ENCODE peak calls at places on chromosomes 5 and 9, in six cellular contexts. Z is H9, Y is H1, H is IMR-90, J is neuronal stem cell, E is mesenchymal stem cell. P is an unnamed sample.

GRCh38 chr5:3107118-3107517 is 355.6 kb upstream of the IRX2 start:
- DNase-seq in J (no peak), H (no peak), Y (no peak), E (no peak), Z (peak), P (no peak)

GRCh38 chr5:94402096-94402495 is 216.3 kb downstream of the KIAA0825 start:
- DNase-seq in J (no peak), Z (no peak), H (peak), Y (no peak), E (no peak), P (no peak)

GRCh38 chr9:134783699-134784039 is 96.9 kb upstream of the FCN2 start:
- DNase-seq in E (no peak), H (no peak), Z (no peak), Y (no peak), J (no peak), P (no peak)

GRCh38 chr5:72284674-72285424 is 35.2 kb downstream of the MRPS27 start:
- DNase-seq in Z (no peak), H (no peak), Y (no peak), E (no peak), J (no peak), P (no peak)

GRCh38 chr5:69415584-69415958 is 655 bp downstream of the MARVELD2 start:
- DNase-seq in E (no peak), Y (no peak), Z (peak), J (peak), H (no peak), P (peak)

GRCh38 chr5:147175516-147176097 is 59.2 kb upstream of the STK32A start:
- DNase-seq in Y (no peak), Z (no peak), H (no peak), E (no peak), J (no peak), P (no peak)

GRCh38 chr5:103472820-103473219 is 89.8 kb downstream of the NUDT12 start:
- DNase-seq in H (peak), E (peak), Z (no peak), J (no peak), Y (no peak), P (no peak)

GRCh38 chr5:81525690-81526089 is 131.8 kb upstream of the ACOT12 start:
- DNase-seq in H (peak), E (peak), J (no peak), Y (no peak), Z (no peak), P (no peak)

GRCh38 chr9:87189006-87189405 is 241.7 kb upstream of the GAS1 start:
- DNase-seq in E (peak), H (peak), J (no peak), Y (no peak), Z (no peak), P (no peak)

GRCh38 chr5:9512452-9512851 is 33.4 kb downstream of the SEMA5A start:
- DNase-seq in H (peak), E (no peak), Y (no peak), J (no peak), Z (no peak), P (no peak)

GRCh38 chr5:132628814-132629213 is 29.2 kb upstream of the IL13 start:
- DNase-seq in Y (no peak), J (no peak), Z (no peak), E (no peak), H (no peak), P (no peak)

GRCh38 chr5:14445581-14446290 is 135.9 kb upstream of the OTULINL start:
- DNase-seq in H (no peak), J (peak), Z (peak), E (peak), Y (no peak), P (no peak)

GRCh38 chr9:16870606-16871357 is at the start of gene BNC2:
- DNase-seq in E (peak), J (peak), Y (peak), H (peak), Z (peak), P (no peak)

GRCh38 chr5:81450940-81451339 is 57.0 kb upstream of the ACOT12 start:
- DNase-seq in H (peak), J (no peak), E (no peak), Z (no peak), Y (no peak), P (no peak)

GRCh38 chr5:89300426-89300970 is 417.5 kb upstream of the MEF2C start:
- DNase-seq in J (no peak), E (no peak), Z (no peak), H (peak), Y (no peak), P (no peak)

GRCh38 chr5:26889810-26890209 is 148.6 kb downstream of the CDH9 start:
- DNase-seq in H (no peak), Z (no peak), J (no peak), E (no peak), Y (no peak), P (no peak)

GRCh38 chr9:19049872-19050636 is 827 bp downstream of the RRAGA start:
- DNase-seq in J (no peak), H (peak), Y (no peak), E (peak), Z (no peak), P (peak)

GRCh38 chr5:157870837-157871834 is 12.2 kb upstream of the CLINT1 start:
- DNase-seq in Z (no peak), J (no peak), Y (no peak), E (peak), H (peak), P (peak)

GRCh38 chr5:2203774-2204173 is 321.0 kb upstream of the IRX4 start:
- DNase-seq in E (no peak), Z (no peak), J (no peak), H (no peak), Y (no peak), P (no peak)

GRCh38 chr5:130773813-130774212 is 391.2 kb downstream of the HINT1 start:
- DNase-seq in Z (no peak), Y (no peak), J (no peak), E (no peak), H (no peak), P (peak)

GRCh38 chr9:133427658-133428348 is 5.6 kb downstream of the ADAMTS13 start:
- DNase-seq in H (no peak), Y (no peak), J (no peak), E (no peak), Z (no peak), P (no peak)

GRCh38 chr5:177404641-177405134 is 4.2 kb upstream of the PFN3 start:
- DNase-seq in H (no peak), E (no peak), J (no peak), Z (no peak), Y (no peak), P (no peak)

GRCh38 chr5:1502046-1502736 is 21.6 kb downstream of the LPCAT1 start:
- DNase-seq in H (no peak), E (no peak), Y (no peak), J (no peak), Z (no peak), P (peak)

GRCh38 chr9:18502546-18502945 is 28.6 kb downstream of the ADAMTSL1 start:
- DNase-seq in H (no peak), Z (no peak), E (no peak), Y (no peak), J (no peak), P (no peak)

GRCh38 chr9:90038778-90039177 is 434.0 kb downstream of the GADD45G start:
- DNase-seq in Z (no peak), E (no peak), H (no peak), J (peak), Y (peak), P (no peak)

GRCh38 chr5:65213921-65214525 is 267.7 kb downstream of the ADAMTS6 start:
- DNase-seq in Y (no peak), H (peak), J (no peak), Z (peak), E (peak), P (peak)

GRCh38 chr5:135009736-135010501 is 24.1 kb downstream of the PITX1 start:
- DNase-seq in Y (no peak), H (no peak), E (no peak), Z (no peak), J (no peak), P (no peak)

GRCh38 chr9:83066771-83067170 is 3.8 kb upstream of the RASEF start:
- DNase-seq in Z (no peak), H (peak), Y (no peak), J (no peak), E (peak), P (no peak)

GRCh38 chr9:74499770-74500583 is 2.8 kb downstream of the RORB start:
- DNase-seq in Y (peak), Z (peak), J (peak), E (no peak), H (no peak), P (no peak)

GRCh38 chr9:33132249-33132772 is 34.8 kb downstream of the B4GALT1 start:
- DNase-seq in Y (no peak), E (peak), Z (no peak), H (peak), J (no peak), P (no peak)

GRCh38 chr9:126235350-126235740 is 91.3 kb upstream of the MVB12B start:
- DNase-seq in E (no peak), Z (no peak), Y (no peak), H (no peak), J (no peak), P (no peak)
- H4K91ac ChIP-seq in E (no peak), Z (no peak), Y (no peak), H (no peak), J (no peak), P (no peak)

GRCh38 chr9:35350212-35350611 is 139.7 kb upstream of the RUSC2 start:
- DNase-seq in E (no peak), Y (no peak), H (no peak), Z (no peak), J (no peak), P (no peak)

GRCh38 chr9:35350827-35351549 is 138.9 kb upstream of the RUSC2 start:
- DNase-seq in Z (no peak), J (no peak), H (peak), E (peak), Y (no peak), P (no peak)

GRCh38 chr9:35353731-35354365 is 136.1 kb upstream of the RUSC2 start:
- DNase-seq in E (no peak), Z (no peak), Y (no peak), J (no peak), H (peak), P (peak)

GRCh38 chr9:35349287-35349990 is 140.5 kb upstream of the RUSC2 start:
- DNase-seq in J (no peak), E (no peak), Z (no peak), Y (no peak), H (peak), P (no peak)

DNA sequence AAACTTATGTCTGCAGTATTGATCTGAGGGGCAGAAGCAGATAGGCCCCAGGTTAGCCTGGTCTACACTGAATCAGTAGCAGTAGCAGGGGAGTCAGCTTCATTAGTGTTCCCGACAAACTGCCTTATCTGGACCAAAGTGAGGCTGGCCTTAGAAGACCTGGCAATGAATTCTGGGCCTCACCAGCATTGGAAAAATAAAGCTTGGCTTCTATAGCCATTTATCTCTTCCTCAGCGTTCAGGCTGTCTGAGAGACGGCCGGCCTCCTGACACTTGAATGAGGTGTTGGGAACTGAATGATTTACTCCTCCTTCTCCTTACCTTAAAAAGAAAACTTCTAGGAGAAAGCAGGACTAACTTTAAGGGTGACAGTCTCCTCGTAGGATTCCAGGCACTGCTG is 141.8 kb upstream of the RUSC2 start:
- DNase-seq in Z (no peak), H (no peak), J (no peak), Y (no peak), E (no peak), P (no peak)
- H4K91ac ChIP-seq in Z (no peak), H (peak), J (no peak), Y (no peak), E (no peak), P (no peak)

GRCh38 chr5:27978322-27978721 is 939.9 kb upstream of the CDH9 start:
- DNase-seq in H (no peak), Y (no peak), Z (no peak), J (no peak), E (no peak), P (no peak)
- H4K91ac ChIP-seq in H (no peak), Y (no peak), Z (no peak), J (no peak), E (no peak), P (no peak)

GRCh38 chr9:79896390-79896789 is 324.6 kb downstream of the TLE4 start:
- DNase-seq in E (peak), Y (no peak), Z (no peak), J (no peak), H (peak), P (no peak)
- H4K91ac ChIP-seq in E (no peak), Y (no peak), Z (no peak), J (no peak), H (no peak), P (no peak)

GRCh38 chr9:97318433-97318832 is 11.0 kb downstream of the CCDC180 start:
- DNase-seq in H (no peak), E (no peak), Z (no peak), J (no peak), Y (no peak), P (no peak)
- H4K91ac ChIP-seq in H (no peak), E (no peak), Z (no peak), J (no peak), Y (no peak), P (no peak)

DNA sequence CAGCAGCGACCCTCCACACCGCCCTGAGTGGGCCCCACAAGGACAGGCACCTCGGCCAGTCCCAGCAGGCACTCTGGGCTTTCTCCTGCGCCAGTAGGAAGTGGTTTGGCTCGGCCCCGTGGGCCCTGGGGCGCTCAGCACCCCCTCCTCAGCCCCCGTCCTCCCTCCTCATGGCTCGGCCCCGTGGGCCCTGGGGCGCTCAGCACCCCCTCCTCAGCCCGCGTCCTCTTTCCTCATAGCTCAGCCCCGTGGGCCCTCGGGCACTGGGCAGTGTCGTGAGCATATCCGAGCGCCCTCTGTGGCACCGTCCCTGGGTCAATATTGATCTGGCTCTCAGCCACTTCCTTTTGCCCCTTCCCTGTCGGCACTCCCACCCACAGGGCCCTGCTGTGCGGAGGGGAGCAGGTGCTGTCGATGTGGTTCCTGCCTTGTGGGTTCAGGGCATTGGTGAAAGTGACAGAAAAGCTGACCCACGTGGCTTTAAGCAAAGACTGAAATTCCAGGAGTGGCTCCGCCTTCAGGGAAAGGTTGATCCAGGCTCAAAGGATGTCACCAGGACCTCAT is 5.5 kb upstream of the SCGB3A1 start:
- DNase-seq in E (no peak), H (no peak), Y (peak), J (no peak), Z (no peak), P (no peak)
- H4K91ac ChIP-seq in E (no peak), H (no peak), Y (no peak), J (no peak), Z (no peak), P (no peak)

P was measured in trophoblast cell.